ENCODE peak calls at places on chromosomes 5 and 9, in four cellular contexts. J is mammary epithelial cell, A is tibial artery, X is osteoblast. Q is an unnamed sample.

GRCh38 chr9:69104830-69105527 is 69.1 kb upstream of the TJP2 start:
- DNase-seq in X (no peak), A (no peak), J (peak), Q (no peak)

GRCh38 chr5:73987915-73988314 is 361.9 kb downstream of the ARHGEF28 start:
- DNase-seq in J (peak), A (no peak), X (no peak), Q (no peak)

GRCh38 chr5:134590992-134591659 is 41.5 kb downstream of the SAR1B start:
- DNase-seq in A (no peak), X (no peak), J (peak), Q (no peak)

GRCh38 chr5:87185838-87186237 is 81.8 kb upstream of the RASA1 start:
- DNase-seq in A (no peak), X (no peak), J (peak), Q (no peak)

GRCh38 chr5:139058121-139058520 is 140.0 kb downstream of the SIL1 start:
- DNase-seq in A (no peak), J (peak), X (no peak), Q (no peak)

GRCh38 chr9:98678244-98678842 is 30.4 kb downstream of the GABBR2 start:
- DNase-seq in A (no peak), J (no peak), X (no peak), Q (no peak)

GRCh38 chr5:181217111-181217804 is 5.8 kb upstream of the TRIM41 start:
- DNase-seq in J (peak), X (peak), A (peak), Q (peak)

GRCh38 chr9:114367406-114367805 is 20.4 kb downstream of the AKNA start:
- DNase-seq in J (no peak), X (no peak), A (no peak), Q (no peak)

GRCh38 chr9:92807757-92808725 is 43.4 kb upstream of the BICD2 start:
- DNase-seq in J (no peak), X (peak), A (no peak), Q (no peak)

GRCh38 chr5:66122379-66123034 is 21.6 kb upstream of the SREK1 start:
- DNase-seq in A (no peak), X (peak), J (peak), Q (no peak)

GRCh38 chr5:64161420-64161819 is 4.2 kb upstream of the RNF180 start:
- DNase-seq in A (no peak), X (no peak), J (no peak), Q (no peak)

GRCh38 chr5:59296317-59297264 is 596.9 kb downstream of the PDE4D start:
- DNase-seq in X (no peak), A (no peak), J (peak), Q (no peak)

GRCh38 chr9:107351382-107352045 is 68.4 kb downstream of the RAD23B start:
- DNase-seq in J (peak), A (no peak), X (no peak), Q (no peak)

GRCh38 chr5:37056762-37057161 is 180.2 kb downstream of the NIPBL start:
- DNase-seq in A (no peak), X (no peak), J (no peak), Q (no peak)

GRCh38 chr5:31427013-31427783 is 104.7 kb downstream of the DROSHA start:
- DNase-seq in A (no peak), J (no peak), X (no peak), Q (no peak)

GRCh38 chr9:130042931-130043653 is at the start of gene FNBP1:
- DNase-seq in J (peak), A (peak), X (peak), Q (peak)

GRCh38 chr5:175325681-175326080 is 118.3 kb downstream of the DRD1 start:
- DNase-seq in A (no peak), J (peak), X (peak), Q (no peak)

GRCh38 chr5:143694357-143694756 is 117.6 kb upstream of the HMHB1 start:
- DNase-seq in A (no peak), J (no peak), X (no peak), Q (no peak)

GRCh38 chr9:128684325-128685021 is 4.5 kb upstream of the SET start:
- DNase-seq in X (peak), J (peak), A (peak), Q (peak)

GRCh38 chr5:77086611-77087483 is at the start of gene ZBED3:
- DNase-seq in J (peak), X (peak), A (peak), Q (peak)

GRCh38 chr5:133287500-133287899 is 235.7 kb downstream of the HSPA4 start:
- DNase-seq in A (no peak), J (no peak), X (no peak), Q (no peak)

GRCh38 chr5:154478224-154478565 is at the start of gene HAND1:
- DNase-seq in A (peak), X (peak), J (no peak), Q (peak)

GRCh38 chr5:96734871-96735325 is 72.7 kb downstream of the CAST start:
- DNase-seq in X (no peak), A (no peak), J (peak), Q (no peak)

GRCh38 chr5:143213851-143214363 is 189.6 kb downstream of the NR3C1 start:
- DNase-seq in J (no peak), A (no peak), X (no peak), Q (no peak)

GRCh38 chr9:136605966-136606365 is 56.8 kb upstream of the EGFL7 start:
- DNase-seq in J (no peak), A (peak), X (no peak), Q (no peak)

GRCh38 chr5:171415115-171415730 is 4.2 kb upstream of the FGF18 start:
- DNase-seq in J (no peak), X (peak), A (no peak), Q (no peak)

GRCh38 chr5:139817362-139817761 is 21.8 kb downstream of the PSD2 start:
- DNase-seq in A (peak), J (no peak), X (peak), Q (peak)

GRCh38 chr5:1668141-1668721 is 131.4 kb downstream of the MRPL36 start:
- DNase-seq in X (peak), A (no peak), J (no peak), Q (peak)

GRCh38 chr5:132364319-132364718 is 5.2 kb upstream of the SLC22A5 start:
- DNase-seq in J (peak), X (peak), A (peak), Q (peak)

GRCh38 chr5:138968601-138969000 is 93.5 kb upstream of the LRRTM2 start:
- DNase-seq in X (no peak), J (no peak), A (peak), Q (no peak)

GRCh38 chr9:125525846-125526619 is 181.0 kb downstream of the MAPKAP1 start:
- DNase-seq in X (peak), J (no peak), A (no peak), Q (no peak)

GRCh38 chr5:143760755-143761154 is 51.2 kb upstream of the HMHB1 start:
- DNase-seq in A (no peak), J (no peak), X (no peak), Q (no peak)

GRCh38 chr5:127440831-127441230 is 76.6 kb upstream of the PRRC1 start:
- DNase-seq in X (peak), A (no peak), J (no peak), Q (no peak)

GRCh38 chr9:96620832-96621269 is 1.2 kb upstream of the CDC14B start:
- DNase-seq in A (no peak), J (no peak), X (no peak), Q (no peak)
- TF ChIP-seq CTCF in A (no peak), J (no peak), X (no peak), Q (no peak)

DNA sequence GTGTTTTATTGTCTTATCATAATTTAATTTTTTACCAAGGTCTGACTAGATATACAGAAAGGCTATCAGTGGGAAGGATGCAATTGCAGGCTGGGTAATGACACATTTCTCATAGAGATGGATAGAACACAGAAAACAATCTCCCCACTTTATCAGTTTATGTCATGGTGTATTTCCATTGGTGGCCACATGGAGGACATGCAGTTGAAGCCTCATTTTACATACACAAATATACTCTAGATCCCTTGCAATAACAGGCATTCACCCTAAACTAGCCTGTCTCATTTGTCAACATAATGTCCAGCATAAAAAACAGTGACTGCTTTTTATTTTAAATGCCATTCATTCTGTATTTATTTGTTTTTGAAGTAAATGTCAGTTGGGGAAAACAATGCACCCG is 526.3 kb downstream of the GABRG2 start:
- DNase-seq in A (no peak), X (no peak), J (no peak), Q (no peak)
- TF ChIP-seq CTCF in A (no peak), X (no peak), J (peak), Q (no peak)

DNA sequence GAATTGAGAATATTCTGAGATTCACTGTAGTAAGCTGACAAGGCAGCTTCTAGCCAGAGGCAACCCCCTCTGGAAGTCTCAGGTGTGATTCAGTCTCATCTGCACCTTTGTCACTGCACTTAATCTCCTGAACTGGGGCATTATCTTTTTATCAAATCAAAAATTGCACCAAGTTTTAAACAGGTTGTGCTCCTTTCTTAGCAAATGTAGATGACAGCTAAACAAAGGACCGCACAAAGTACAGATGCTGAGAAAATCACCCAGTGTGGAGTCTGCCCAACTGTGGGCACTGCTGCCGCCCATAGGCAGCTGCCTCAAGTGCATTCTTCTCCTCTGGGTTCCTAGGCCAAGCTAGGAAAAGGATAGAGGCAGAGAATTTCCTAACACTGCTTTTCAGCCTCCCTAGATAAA is 51.1 kb downstream of the STARD4 start:
- DNase-seq in A (no peak), J (peak), X (no peak), Q (no peak)
- TF ChIP-seq CTCF in A (no peak), J (peak), X (peak), Q (no peak)

GRCh38 chr5:80407735-80408474 is at the start of gene ZFYVE16:
- DNase-seq in J (peak), A (peak), X (peak), Q (peak)
- TF ChIP-seq CTCF in J (peak), A (peak), X (no peak), Q (peak)